ENCODE peak calls at places on chromosomes 11 and 22, in ten cellular contexts. P is brain microvascular endothelial cell, R is body of pancreas, I is stomach, E is gastrocnemius medialis, C is uterus, Q is spleen, D is pancreas, O is PC-3, F is hepatocyte. H is an unnamed sample.
A peak's percentile ranks its signal among the peaks of the same experiment; 100 is the strongest.

GRCh38 chr22:17786435-17787158 is 12.3 kb upstream of the BID start:
- DNase-seq in O (no peak), I (peak; percentile 57), P (no peak), D (no peak), E (peak; percentile 88), C (peak; percentile 68), F (peak; percentile 68), R (peak; percentile 37), Q (no peak), H (no peak)

GRCh38 chr11:102402556-102402955 is 50.0 kb downstream of the TMEM123 start:
- DNase-seq in Q (no peak), P (no peak), O (no peak), E (no peak), F (no peak), I (no peak), D (no peak), R (no peak), C (no peak), H (no peak)

GRCh38 chr11:32817181-32817842 is 12.4 kb upstream of the PRRG4 start:
- DNase-seq in C (no peak), P (no peak), O (peak; percentile 73), Q (no peak), F (no peak), I (no peak), E (no peak), D (no peak), R (no peak), H (no peak)

GRCh38 chr11:60771879-60772525 is 13.1 kb upstream of the MS4A10 start:
- DNase-seq in O (peak; percentile 13), E (no peak), Q (peak; percentile 64), C (no peak), D (no peak), F (no peak), I (no peak), P (no peak), R (no peak), H (no peak)

GRCh38 chr22:48639896-48640732 is 1187.6 kb downstream of the BRD1 start:
- DNase-seq in O (no peak), F (no peak), D (no peak), I (no peak), C (no peak), E (no peak), Q (no peak), R (no peak), P (no peak), H (no peak)

GRCh38 chr22:39579909-39580571 is 9.5 kb downstream of the CACNA1I start:
- DNase-seq in D (no peak), F (no peak), C (no peak), E (no peak), P (no peak), R (no peak), Q (no peak), I (no peak), O (no peak), H (no peak)

GRCh38 chr11:6061475-6061874 is 30.9 kb upstream of the OR56A1 start:
- DNase-seq in P (no peak), F (no peak), I (no peak), R (no peak), E (no peak), O (no peak), Q (no peak), C (no peak), D (no peak), H (no peak)

GRCh38 chr22:41746563-41747400 is 47.5 kb downstream of the MEI1 start:
- DNase-seq in E (peak; percentile 49), I (peak; percentile 78), F (peak; percentile 90), O (peak; percentile 85), Q (peak; percentile 81), D (peak; percentile 60), C (peak; percentile 54), R (peak; percentile 82), P (peak; percentile 80), H (peak; percentile 80)

GRCh38 chr11:45094958-45095690 is 51.3 kb upstream of the PRDM11 start:
- DNase-seq in O (no peak), F (no peak), R (no peak), Q (peak; percentile 65), I (no peak), E (no peak), C (no peak), P (no peak), D (no peak), H (no peak)

GRCh38 chr11:120675171-120675570 is 163.6 kb downstream of the GRIK4 start:
- DNase-seq in F (peak; percentile 38), E (no peak), I (no peak), D (no peak), C (no peak), P (no peak), O (no peak), R (no peak), Q (no peak), H (no peak)

GRCh38 chr11:100855466-100856067 is 168.5 kb downstream of the ARHGAP42 start:
- DNase-seq in R (no peak), O (peak; percentile 86), C (no peak), E (no peak), Q (no peak), I (no peak), P (no peak), F (peak; percentile 70), D (no peak), H (no peak)

GRCh38 chr11:111382451-111382850 is 3.4 kb upstream of the POU2AF1 start:
- DNase-seq in E (no peak), C (no peak), O (no peak), Q (no peak), R (no peak), I (no peak), P (no peak), D (no peak), F (no peak), H (no peak)

DNA sequence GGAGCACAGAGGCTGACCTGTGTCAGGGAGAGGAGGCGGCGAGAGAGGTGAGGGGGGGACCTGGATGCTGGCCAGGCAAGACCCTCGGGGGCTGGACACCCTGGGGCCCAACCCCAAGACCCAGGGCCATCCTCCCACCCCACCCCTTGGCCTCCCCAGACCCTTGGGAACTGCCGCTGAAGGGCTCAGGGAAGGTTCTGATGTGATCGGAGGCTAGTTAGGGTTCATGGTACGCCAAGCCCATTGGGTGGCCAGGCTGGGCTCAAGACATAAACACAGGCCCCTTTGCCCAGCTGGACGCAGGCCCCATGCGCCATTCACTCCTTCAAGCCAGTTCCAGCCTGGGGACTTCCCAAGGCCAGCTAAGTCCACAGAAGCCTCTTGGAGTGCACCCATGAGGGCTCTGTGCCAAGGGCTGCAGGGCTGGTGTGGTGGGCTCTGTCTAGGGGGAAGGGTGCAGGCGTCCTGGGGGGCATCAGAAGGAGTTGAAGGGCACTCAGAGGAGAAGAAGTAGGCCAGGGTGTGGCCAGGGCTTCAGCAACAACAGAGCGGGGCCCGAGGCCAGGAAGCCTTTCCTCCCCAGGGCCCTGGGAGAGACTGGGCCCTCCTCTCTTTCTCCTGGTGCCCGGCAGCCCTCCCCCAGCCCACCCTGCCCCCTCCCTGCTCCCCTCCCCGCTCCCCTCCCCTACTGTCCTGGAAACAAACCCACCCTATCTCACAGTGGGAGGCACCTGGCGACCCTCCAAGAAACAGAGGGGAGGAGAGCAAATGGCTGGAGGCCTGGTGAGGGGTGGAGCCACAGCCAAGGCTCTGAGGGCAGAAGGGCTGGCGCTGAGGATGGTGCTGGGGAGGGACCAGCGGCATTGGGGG is 12.9 kb downstream of the TSPAN32 start:
- DNase-seq in Q (peak; percentile 79), C (peak; percentile 98), O (no peak), D (peak; percentile 85), I (peak; percentile 86), P (peak; percentile 19), E (no peak), F (peak; percentile 87), R (peak; percentile 87), H (peak; percentile 64)
- H3K27ac ChIP-seq in Q (peak overlapping the region; percentile 68), C (peak overlapping the region; percentile 96), O (no peak overlapping the region), D (peak overlapping the region; percentile 73), I (peak overlapping the region; percentile 81), P (no peak overlapping the region), E (peak overlapping the region; percentile 57), F (peak overlapping the region; percentile 84), R (peak overlapping the region; percentile 68), H (peak overlapping the region; percentile 35)

GRCh38 chr11:62446091-62446490 is 27.3 kb downstream of the SCGB1A1 start:
- DNase-seq in R (no peak), P (no peak), I (no peak), F (no peak), E (no peak), D (no peak), Q (no peak), C (peak; percentile 64), O (peak; percentile 46), H (no peak)
- TF ChIP-seq CTCF in R (no peak), P (no peak), I (no peak), F (no peak), E (no peak), D (no peak), Q (no peak), C (no peak), O (no peak), H (no peak)

GRCh38 chr11:36628765-36629199 is 30.7 kb upstream of the RAG2 start:
- DNase-seq in Q (no peak), P (no peak), I (no peak), E (no peak), O (no peak), F (no peak), C (no peak), R (peak; percentile 60), D (peak; percentile 28), H (no peak)

GRCh38 chr11:36628141-36628540 is 30.1 kb upstream of the RAG2 start:
- DNase-seq in O (no peak), D (no peak), Q (no peak), F (no peak), R (no peak), P (no peak), C (no peak), I (no peak), E (no peak), H (no peak)

GRCh38 chr11:36631704-36632287 is 33.8 kb upstream of the RAG2 start:
- DNase-seq in O (no peak), C (no peak), D (no peak), Q (no peak), R (no peak), E (no peak), I (no peak), P (no peak), F (no peak), H (no peak)

GRCh38 chr11:36627006-36627405 is 29.0 kb upstream of the RAG2 start:
- DNase-seq in Q (no peak), C (no peak), R (no peak), E (no peak), F (no peak), P (no peak), O (no peak), D (no peak), I (no peak), H (no peak)

GRCh38 chr11:36627471-36627870 is 29.4 kb upstream of the RAG2 start:
- DNase-seq in R (no peak), F (no peak), O (no peak), Q (no peak), P (no peak), E (no peak), C (no peak), D (no peak), I (no peak), H (no peak)
- H3K27ac ChIP-seq in R (no peak overlapping the region), F (no peak overlapping the region), O (no peak overlapping the region), Q (no peak overlapping the region), P (no peak overlapping the region), E (no peak overlapping the region), C (no peak overlapping the region), D (no peak overlapping the region), I (no peak overlapping the region), H (no peak overlapping the region)

DNA sequence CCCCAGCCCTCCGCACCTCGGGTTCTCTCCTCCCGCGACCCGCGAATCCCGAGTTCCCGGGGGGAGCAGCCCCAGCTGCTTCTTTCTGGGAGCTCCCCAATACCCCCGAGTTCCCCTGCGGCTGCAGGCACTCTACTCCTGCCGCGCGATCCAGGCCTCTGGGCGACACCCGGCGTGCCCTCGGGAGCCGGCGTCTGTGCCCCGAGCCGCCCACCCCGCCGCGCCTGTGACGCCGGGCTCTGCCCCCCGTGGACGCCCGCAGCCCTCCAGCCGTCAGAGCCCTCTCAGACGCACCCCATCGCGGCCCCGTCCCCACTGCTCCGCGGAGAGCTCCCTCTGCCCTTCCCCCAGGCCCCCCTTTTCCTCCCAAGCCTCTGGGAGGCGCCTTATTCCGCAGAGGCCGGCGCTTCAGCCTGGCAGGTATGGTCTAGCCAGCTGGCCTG is 422 bp downstream of the GLB1L2 start:
- DNase-seq in F (peak; percentile 54), E (no peak), C (peak; percentile 30), P (no peak), D (peak; percentile 41), I (no peak), R (peak; percentile 25), O (no peak), Q (peak; percentile 85), H (no peak)
- TF ChIP-seq CTCF in F (no peak), E (no peak), C (no peak), P (no peak), D (no peak), I (no peak), R (no peak), O (no peak), Q (no peak), H (no peak)

H was measured in dorsolateral prefrontal cortex.